ENCODE peak calls at places on chromosomes 16 and 17, in four cellular contexts. M is tibial nerve, P is neural progenitor cell, V is lung. C is an unnamed sample.

GRCh38 chr16:68183033-68183432 is 52.9 kb downstream of the ESRP2 start:
- DNase-seq in P (no peak), M (no peak), V (no peak), C (no peak)

GRCh38 chr16:69033550-69033949 is 71.9 kb upstream of the HAS3 start:
- DNase-seq in M (no peak), P (no peak), V (no peak), C (no peak)

GRCh38 chr17:7549401-7550055 is 670 bp downstream of the TNFSF12 start:
- DNase-seq in M (peak; percentile 21), P (no peak), V (peak; percentile 39), C (peak; percentile 37)

GRCh38 chr17:75346906-75347305 is 57.7 kb upstream of the SLC25A19 start:
- DNase-seq in M (no peak), V (no peak), P (peak; percentile 58), C (no peak)

GRCh38 chr17:9002610-9003354 is 18.5 kb upstream of the NTN1 start:
- DNase-seq in P (peak; percentile 82), M (no peak), V (no peak), C (peak; percentile 48)

GRCh38 chr16:87948119-87948545 is 3.1 kb upstream of the BANP start:
- DNase-seq in V (no peak), P (no peak), M (peak; percentile 51), C (no peak)

GRCh38 chr17:57866319-57866718 is 16.5 kb upstream of the MRPS23 start:
- DNase-seq in P (no peak), M (no peak), V (no peak), C (no peak)

GRCh38 chr17:21377821-21378396 is 1.8 kb downstream of the KCNJ12 start:
- DNase-seq in M (no peak), V (no peak), P (peak; percentile 78), C (no peak)

GRCh38 chr16:5450435-5451104 is 353.0 kb upstream of the EEF2KMT start:
- DNase-seq in P (peak; percentile 77), M (no peak), V (no peak), C (no peak)

GRCh38 chr17:80948091-80948960 is 43.3 kb upstream of the CHMP6 start:
- DNase-seq in V (no peak), M (no peak), P (no peak), C (no peak)

GRCh38 chr16:31268033-31268365 is 8.2 kb downstream of the ITGAM start:
- DNase-seq in P (no peak), V (no peak), M (no peak), C (no peak)

GRCh38 chr16:53429221-53429943 is 4.9 kb upstream of the RBL2 start:
- DNase-seq in P (no peak), V (no peak), M (no peak), C (peak; percentile 38)

GRCh38 chr17:63930951-63931575 is 1.1 kb downstream of the CD79B start:
- DNase-seq in M (peak; percentile 50), P (peak; percentile 30), V (peak; percentile 38), C (peak; percentile 42)

GRCh38 chr17:72136692-72137550 is 16.1 kb downstream of the SOX9 start:
- DNase-seq in M (no peak), P (no peak), V (no peak), C (no peak)

GRCh38 chr16:65975049-65975708 is 391.3 kb upstream of the CDH5 start:
- DNase-seq in M (no peak), V (no peak), P (peak; percentile 5), C (no peak)

GRCh38 chr17:512311-512710 is 159.7 kb upstream of the RPH3AL start:
- DNase-seq in V (no peak), P (no peak), M (no peak), C (no peak)

GRCh38 chr17:57257213-57257873 is 1.0 kb downstream of the MSI2 start:
- DNase-seq in M (no peak), P (peak; percentile 74), V (no peak), C (no peak)

GRCh38 chr16:87791295-87792204 is 25.8 kb upstream of the KLHDC4 start:
- DNase-seq in V (no peak), P (peak; percentile 24), M (no peak), C (no peak)

GRCh38 chr17:19876524-19877161 is 8.9 kb upstream of the ULK2 start:
- DNase-seq in V (peak; percentile 41), P (no peak), M (peak; percentile 37), C (peak; percentile 14)
- H3K27ac ChIP-seq in V (no peak overlapping the region), P (no peak overlapping the region), M (no peak overlapping the region), C (no peak overlapping the region)

GRCh38 chr17:41697122-41697962 is 8.7 kb downstream of the EIF1 start:
- DNase-seq in V (peak; percentile 43), M (peak; percentile 87), P (no peak), C (peak; percentile 83)
- H3K27ac ChIP-seq in V (no peak overlapping the region), M (no peak overlapping the region), P (no peak overlapping the region), C (peak overlapping the region; percentile 65)

DNA sequence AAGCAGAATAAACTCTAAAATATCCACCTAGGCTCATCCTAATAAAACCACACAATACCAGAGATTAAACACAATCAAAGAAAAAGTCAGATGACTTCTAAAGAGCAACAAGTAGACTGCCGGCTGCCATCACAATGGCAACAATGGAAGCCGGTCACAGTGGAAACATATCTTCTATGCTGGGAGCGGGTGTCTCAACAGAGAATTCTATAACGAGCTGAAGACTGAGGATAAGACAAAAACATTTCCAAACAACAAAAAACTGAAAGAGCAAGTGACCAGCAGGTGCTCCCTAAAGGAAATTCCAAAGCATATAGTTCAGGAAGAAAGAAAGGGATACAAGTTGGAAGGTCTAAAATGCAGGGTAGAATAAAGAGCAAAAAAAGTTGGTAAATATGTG is 8.9 kb downstream of the NSMCE1 start:
- DNase-seq in M (no peak), P (peak; percentile 62), V (no peak), C (no peak)
- H3K27ac ChIP-seq in M (no peak overlapping the region), P (no peak overlapping the region), V (no peak overlapping the region), C (no peak overlapping the region)

GRCh38 chr17:2852729-2853110 is 56.5 kb downstream of the RAP1GAP2 start:
- DNase-seq in P (peak; percentile 66), M (no peak), V (no peak), C (peak; percentile 31)
- H3K27ac ChIP-seq in P (no peak overlapping the region), M (peak overlapping the region; percentile 27), V (peak overlapping the region; percentile 92), C (peak overlapping the region; percentile 83)

DNA sequence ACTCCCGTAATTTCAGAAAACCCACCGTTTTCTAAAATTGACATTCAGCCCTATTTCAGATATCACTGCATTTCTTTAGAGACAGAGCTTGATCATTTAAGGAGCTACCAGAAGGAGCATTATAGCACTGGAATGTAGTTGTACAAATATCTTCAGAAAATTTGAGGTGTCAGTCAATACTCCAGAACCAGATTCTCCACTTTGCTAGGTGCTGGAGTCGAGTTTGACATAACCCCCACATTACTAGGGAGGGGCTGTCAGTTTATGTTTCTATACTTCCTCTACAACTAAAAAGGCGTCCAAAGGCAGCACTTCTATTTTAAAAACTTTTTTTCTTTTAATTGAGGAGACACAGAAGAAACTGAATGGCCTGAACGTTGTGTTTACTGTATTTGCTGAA is 899 bp upstream of the KIAA0513 start:
- DNase-seq in P (no peak), V (no peak), M (no peak), C (no peak)
- H3K27ac ChIP-seq in P (no peak overlapping the region), V (no peak overlapping the region), M (peak overlapping the region; percentile 90), C (no peak overlapping the region)

DNA sequence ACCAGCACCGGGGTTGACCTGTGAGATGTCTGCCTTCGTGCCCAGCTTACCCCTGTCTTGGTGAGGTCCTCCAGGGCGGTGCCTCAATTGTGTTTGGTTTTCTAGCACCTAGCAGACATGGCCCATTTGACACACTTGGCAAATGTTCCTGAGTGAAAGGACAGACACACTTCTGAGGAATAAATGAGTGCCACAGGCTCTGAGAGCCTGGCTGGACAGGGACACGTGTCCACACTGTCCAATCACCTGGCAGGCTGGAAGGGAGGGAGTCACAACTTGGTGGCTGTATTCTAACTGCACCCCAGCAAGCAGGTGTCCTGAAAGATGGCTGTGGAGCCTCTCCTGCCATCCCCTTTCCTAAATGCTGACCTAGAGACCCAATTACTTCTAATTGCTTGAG is 7.4 kb downstream of the MAP3K14 start:
- DNase-seq in M (no peak), V (no peak), P (no peak), C (no peak)
- H3K27ac ChIP-seq in M (no peak overlapping the region), V (no peak overlapping the region), P (no peak overlapping the region), C (peak overlapping the region; percentile 95)

DNA sequence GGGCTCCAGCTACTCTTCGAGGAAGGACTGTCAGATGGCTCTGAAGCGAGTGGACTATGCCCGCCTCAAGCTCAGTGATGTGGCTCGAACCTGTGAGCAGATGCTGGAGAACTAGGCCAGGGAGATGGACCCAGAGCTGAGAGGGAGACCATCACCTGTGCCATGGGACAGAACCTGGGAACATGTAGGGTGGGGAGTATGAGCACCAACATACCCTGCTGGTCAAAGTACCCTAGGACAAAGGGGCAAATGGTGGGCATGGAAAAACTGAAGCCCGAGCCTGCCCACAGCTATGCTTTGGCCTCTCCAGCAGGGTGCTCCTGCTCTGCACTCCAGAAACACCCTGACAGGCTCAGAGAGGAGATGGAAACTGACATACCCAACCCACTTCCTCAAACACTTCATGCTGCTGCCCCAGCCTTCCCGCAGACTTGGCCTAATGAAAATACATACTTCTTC is 1.9 kb downstream of the MED11 start:
- DNase-seq in V (no peak), M (no peak), P (no peak), C (no peak)
- H3K27ac ChIP-seq in V (no peak overlapping the region), M (no peak overlapping the region), P (no peak overlapping the region), C (no peak overlapping the region)

DNA sequence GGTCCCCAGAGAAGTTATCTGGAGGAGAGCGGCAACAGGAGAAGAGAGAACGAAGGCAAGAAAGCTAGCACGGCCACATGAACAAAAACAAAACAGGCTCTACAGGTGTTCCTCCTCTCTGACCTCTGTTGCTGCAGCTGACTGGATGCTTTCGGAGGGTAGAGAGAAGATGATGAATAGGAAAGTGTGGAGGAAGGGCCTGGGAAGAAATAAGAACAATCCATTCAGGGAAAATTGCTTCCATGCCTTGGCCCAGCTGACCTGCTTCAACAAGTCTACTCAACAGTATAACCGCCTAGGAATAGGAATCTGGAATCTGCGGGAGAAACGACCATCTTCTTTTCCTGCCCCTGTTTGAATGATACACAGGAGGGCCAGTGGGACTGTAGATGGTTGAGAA is 258.5 kb downstream of the ZFHX3 start:
- DNase-seq in M (no peak), P (no peak), V (no peak), C (no peak)
- H3K27ac ChIP-seq in M (no peak overlapping the region), P (no peak overlapping the region), V (no peak overlapping the region), C (no peak overlapping the region)

GRCh38 chr17:44221862-44222111 is 2.3 kb upstream of the UBTF start:
- DNase-seq in P (no peak), M (no peak), V (no peak), C (no peak)

GRCh38 chr17:44220211-44221071 is 966 bp upstream of the UBTF start:
- DNase-seq in P (peak; percentile 71), M (no peak), V (no peak), C (peak; percentile 62)

GRCh38 chr17:44221072-44221861 is 1.8 kb upstream of the UBTF start:
- DNase-seq in V (peak; percentile 68), M (peak; percentile 54), P (peak; percentile 92), C (peak; percentile 76)

GRCh38 chr17:44222112-44222869 is 2.8 kb upstream of the UBTF start:
- DNase-seq in V (peak; percentile 78), M (peak; percentile 79), P (peak; percentile 84), C (peak; percentile 82)

GRCh38 chr17:44223574-44224046 is 4.1 kb upstream of the UBTF start:
- DNase-seq in V (no peak), P (no peak), M (peak; percentile 44), C (peak; percentile 85)
- H3K27ac ChIP-seq in V (no peak overlapping the region), P (no peak overlapping the region), M (no peak overlapping the region), C (peak overlapping the region; percentile 9)